ENCODE peak calls at places on chromosomes 12 and 14, in nine cellular contexts. W is ELF-1; F is fibroblast of mammary gland; M is KBM-7; G is activated CD4-positive, alpha-beta T cell treated with anti-CD3 and anti-CD28 coated beads for 1 hour; E is osteocyte; X is activated CD8-positive, alpha-beta memory T cell treated with anti-CD3 and anti-CD28 coated beads for 24 hours; K is NB4; I is NCI-H1436. Z is an unnamed sample.

GRCh38 chr12:69196302-69197288 is 42.8 kb upstream of the CPSF6 start:
- DNase-seq in E (no peak), K (peak; percentile 16), I (no peak), W (no peak), M (peak; percentile 27), F (peak; percentile 19), X (no peak), G (no peak), Z (no peak)

GRCh38 chr12:118358607-118359540 is 13.8 kb downstream of the TAOK3 start:
- DNase-seq in M (peak; percentile 63), W (no peak), K (peak; percentile 82), X (no peak), E (no peak), F (no peak), G (no peak), I (no peak), Z (no peak)

GRCh38 chr12:86050010-86050409 is 175.9 kb downstream of the NTS start:
- DNase-seq in M (no peak), G (no peak), W (no peak), K (no peak), F (no peak), I (no peak), E (no peak), X (no peak), Z (no peak)

GRCh38 chr12:52829986-52830385 is 4.1 kb downstream of the KRT79 start:
- DNase-seq in X (no peak), W (no peak), F (no peak), K (no peak), G (no peak), I (no peak), E (no peak), M (no peak), Z (no peak)

GRCh38 chr12:122870867-122871664 is 24.9 kb downstream of the VPS37B start:
- DNase-seq in K (peak; percentile 47), I (no peak), M (no peak), F (peak; percentile 52), W (peak; percentile 68), G (no peak), E (no peak), X (no peak), Z (no peak)

GRCh38 chr14:35343709-35344474 is 51.7 kb downstream of the PSMA6 start:
- DNase-seq in M (no peak), W (no peak), X (no peak), I (no peak), G (no peak), K (no peak), F (no peak), E (no peak), Z (no peak)

GRCh38 chr12:125310461-125310860 is 245.2 kb downstream of the AACS start:
- DNase-seq in G (no peak), I (no peak), W (no peak), F (no peak), E (no peak), X (no peak), K (no peak), M (no peak), Z (no peak)

GRCh38 chr14:52961060-52961639 is 10.3 kb upstream of the FERMT2 start:
- DNase-seq in X (peak; percentile 66), I (peak; percentile 37), E (no peak), G (peak; percentile 35), W (peak; percentile 80), M (peak; percentile 49), K (peak; percentile 50), F (peak; percentile 79), Z (peak; percentile 41)

GRCh38 chr12:45312012-45312411 is 96.1 kb downstream of the ANO6 start:
- DNase-seq in K (no peak), W (no peak), F (no peak), M (no peak), I (no peak), G (no peak), E (no peak), X (no peak), Z (no peak)

GRCh38 chr12:92505373-92506340 is 197.1 kb upstream of the PLEKHG7 start:
- DNase-seq in M (peak; percentile 54), F (peak; percentile 55), E (peak; percentile 85), K (peak; percentile 79), I (no peak), W (no peak), X (peak; percentile 75), G (peak; percentile 32), Z (peak; percentile 64)

GRCh38 chr14:41607119-41607785 is 576 bp downstream of the LRFN5 start:
- DNase-seq in E (no peak), X (peak; percentile 54), K (no peak), G (no peak), M (no peak), F (peak; percentile 48), I (no peak), W (peak; percentile 46), Z (no peak)

GRCh38 chr14:20446889-20447288 is 7.7 kb downstream of the OSGEP start:
- DNase-seq in K (no peak), W (no peak), I (no peak), E (no peak), F (no peak), G (no peak), X (no peak), M (no peak), Z (no peak)

GRCh38 chr12:66137937-66138336 is 7.4 kb upstream of the LLPH start:
- DNase-seq in X (no peak), G (no peak), K (no peak), I (no peak), W (no peak), M (no peak), F (no peak), E (no peak), Z (no peak)

GRCh38 chr12:114041136-114041535 is 75.0 kb upstream of the RBM19 start:
- DNase-seq in I (no peak), F (no peak), K (no peak), M (no peak), W (no peak), E (no peak), X (no peak), G (no peak), Z (no peak)

GRCh38 chr12:27969901-27970390 is 2.6 kb downstream of the PTHLH start:
- DNase-seq in G (no peak), K (peak; percentile 68), F (peak; percentile 35), I (no peak), W (peak; percentile 79), X (peak; percentile 83), E (peak; percentile 85), M (peak; percentile 83), Z (no peak)

GRCh38 chr14:72519543-72519942 is 374.4 kb downstream of the DPF3 start:
- DNase-seq in X (no peak), W (no peak), G (no peak), I (no peak), E (no peak), K (no peak), F (no peak), M (no peak), Z (no peak)

GRCh38 chr14:94598816-94599655 is 13.2 kb upstream of the SERPINA3 start:
- DNase-seq in K (peak; percentile 9), G (no peak), M (no peak), X (no peak), E (no peak), F (peak; percentile 99), W (peak; percentile 58), I (no peak), Z (no peak)

GRCh38 chr12:2974560-2974971 is 15.4 kb downstream of the TEAD4 start:
- DNase-seq in G (no peak), I (no peak), F (peak; percentile 16), E (no peak), K (no peak), M (no peak), X (no peak), W (peak; percentile 69), Z (no peak)

GRCh38 chr12:47812797-47813490 is 6.8 kb downstream of the HDAC7 start:
- DNase-seq in W (peak; percentile 90), F (peak; percentile 85), K (peak; percentile 99), E (peak; percentile 94), X (peak; percentile 95), G (peak; percentile 89), I (peak; percentile 62), M (peak; percentile 92), Z (peak; percentile 88)

GRCh38 chr14:68405959-68406358 is 386.9 kb downstream of the ZFP36L1 start:
- DNase-seq in E (no peak), F (peak; percentile 74), G (no peak), M (no peak), I (no peak), X (no peak), W (no peak), K (no peak), Z (no peak)

GRCh38 chr14:51872396-51872795 is 12.0 kb downstream of the GNG2 start:
- DNase-seq in E (no peak), W (no peak), X (no peak), K (no peak), F (no peak), I (no peak), G (no peak), M (no peak), Z (no peak)

GRCh38 chr12:15796493-15797141 is 7.4 kb upstream of the EPS8 start:
- DNase-seq in X (no peak), K (no peak), W (no peak), M (no peak), G (no peak), F (peak; percentile 86), E (no peak), I (no peak), Z (no peak)

GRCh38 chr14:97155814-97156213 is 358.6 kb downstream of the VRK1 start:
- DNase-seq in I (no peak), F (no peak), G (no peak), K (no peak), X (no peak), M (no peak), E (no peak), W (no peak), Z (no peak)

GRCh38 chr14:83294941-83295340 is 1761.3 kb upstream of the SEL1L start:
- DNase-seq in F (no peak), I (no peak), M (no peak), W (no peak), E (no peak), X (no peak), G (no peak), K (no peak), Z (no peak)

GRCh38 chr14:64387232-64387737 is 868 bp upstream of the MTHFD1 start:
- DNase-seq in K (no peak), X (no peak), W (peak; percentile 71), E (no peak), I (no peak), F (peak; percentile 41), M (no peak), G (peak; percentile 7), Z (no peak)

GRCh38 chr14:52023518-52023917 is 34.2 kb downstream of the RTRAF start:
- DNase-seq in X (no peak), W (no peak), F (peak; percentile 94), I (no peak), M (no peak), K (no peak), E (no peak), G (no peak), Z (no peak)

GRCh38 chr12:27015730-27016076 is 1.5 kb upstream of the TM7SF3 start:
- DNase-seq in F (peak; percentile 62), M (peak; percentile 79), K (peak; percentile 87), X (no peak), G (no peak), W (no peak), I (peak; percentile 50), E (no peak), Z (no peak)

GRCh38 chr12:28027328-28027727 is 54.8 kb upstream of the PTHLH start:
- DNase-seq in W (no peak), M (peak; percentile 53), X (no peak), I (no peak), E (no peak), G (no peak), F (no peak), K (no peak), Z (no peak)

GRCh38 chr12:122980192-122981035 is at the start of gene ARL6IP4:
- DNase-seq in G (peak; percentile 46), K (peak; percentile 90), W (peak; percentile 68), M (peak; percentile 75), X (peak; percentile 90), F (peak; percentile 51), I (peak; percentile 46), E (no peak), Z (peak; percentile 42)

GRCh38 chr12:34297126-34297789 is 275.0 kb downstream of the ALG10 start:
- DNase-seq in G (no peak), M (no peak), K (no peak), F (no peak), X (no peak), W (no peak), E (no peak), I (no peak), Z (no peak)

GRCh38 chr14:104820669-104821228 is 19.8 kb downstream of the ZBTB42 start:
- DNase-seq in X (peak; percentile 26), G (no peak), E (peak; percentile 85), W (peak; percentile 87), K (no peak), M (no peak), I (peak; percentile 26), F (peak; percentile 67), Z (no peak)